ENCODE peak calls at places on chromosomes 6 and 20, in ten cellular contexts. E, V, B, J, I, K, Z, M, L and N are unnamed samples.

GRCh38 chr20:22922987-22923386 is 112.1 kb upstream of the SSTR4 start:
- DNase-seq in E (no peak), V (no peak), B (no peak), J (no peak), I (no peak), K (no peak), Z (no peak), M (no peak), L (no peak), N (no peak)

GRCh38 chr6:129138739-129139405 is 255.9 kb downstream of the LAMA2 start:
- DNase-seq in E (no peak), V (no peak), B (no peak), J (no peak), I (no peak), K (no peak), Z (no peak), M (no peak), L (no peak), N (no peak)

GRCh38 chr20:50369225-50370035 is 140.8 kb upstream of the PTPN1 start:
- DNase-seq in E (peak), V (no peak), B (no peak), J (no peak), I (no peak), K (peak), Z (no peak), M (no peak), L (no peak), N (no peak)

GRCh38 chr6:127516676-127517273 is 2.4 kb downstream of the MTCL3 start:
- DNase-seq in E (peak), V (peak), B (no peak), J (peak), I (peak), K (no peak), Z (peak), M (peak), L (peak), N (peak)

GRCh38 chr20:33518071-33518470 is 28.2 kb downstream of the CBFA2T2 start:
- DNase-seq in E (peak), V (no peak), B (no peak), J (peak), I (no peak), K (no peak), Z (no peak), M (peak), L (peak), N (no peak)

GRCh38 chr6:2939315-2940009 is 31.9 kb downstream of the SERPINB6 start:
- DNase-seq in E (no peak), V (no peak), B (no peak), J (no peak), I (no peak), K (no peak), Z (no peak), M (no peak), L (no peak), N (no peak)

GRCh38 chr20:39103732-39104131 is 141.6 kb downstream of the DHX35 start:
- DNase-seq in E (no peak), V (no peak), B (no peak), J (no peak), I (no peak), K (no peak), Z (no peak), M (peak), L (peak), N (no peak)

GRCh38 chr20:25253606-25254275 is 5.9 kb downstream of the PYGB start:
- DNase-seq in E (peak), V (no peak), B (no peak), J (no peak), I (no peak), K (no peak), Z (no peak), M (no peak), L (no peak), N (no peak)

GRCh38 chr6:102812242-102812641 is 1418.7 kb downstream of the GRIK2 start:
- DNase-seq in E (no peak), V (no peak), B (no peak), J (no peak), I (no peak), K (no peak), Z (no peak), M (no peak), L (no peak), N (no peak)

GRCh38 chr20:4272225-4272624 is 256.9 kb upstream of the RNF24 start:
- DNase-seq in E (no peak), V (no peak), B (no peak), J (no peak), I (no peak), K (no peak), Z (no peak), M (no peak), L (no peak), N (no peak)

GRCh38 chr20:44208770-44209169 is 1.8 kb downstream of the OSER1 start:
- DNase-seq in E (no peak), V (no peak), B (no peak), J (no peak), I (no peak), K (no peak), Z (no peak), M (peak), L (no peak), N (no peak)

GRCh38 chr6:165804331-165805066 is 141.5 kb upstream of the PDE10A start:
- DNase-seq in E (no peak), V (peak), B (no peak), J (no peak), I (no peak), K (no peak), Z (no peak), M (peak), L (no peak), N (peak)

GRCh38 chr6:80548496-80548895 is 442.0 kb downstream of the BCKDHB start:
- DNase-seq in E (no peak), V (no peak), B (no peak), J (no peak), I (no peak), K (no peak), Z (no peak), M (peak), L (no peak), N (no peak)

GRCh38 chr6:159790947-159791598 is 806 bp downstream of the MRPL18 start:
- DNase-seq in E (no peak), V (no peak), B (no peak), J (no peak), I (no peak), K (no peak), Z (no peak), M (no peak), L (no peak), N (no peak)

GRCh38 chr6:128508588-128509296 is 11.7 kb downstream of the PTPRK start:
- DNase-seq in E (peak), V (no peak), B (no peak), J (no peak), I (no peak), K (no peak), Z (no peak), M (peak), L (peak), N (no peak)

GRCh38 chr6:128491643-128492206 is 28.7 kb downstream of the PTPRK start:
- DNase-seq in E (no peak), V (no peak), B (no peak), J (no peak), I (no peak), K (no peak), Z (peak), M (peak), L (peak), N (no peak)

GRCh38 chr20:42610070-42610469 is 579.6 kb downstream of the PTPRT start:
- DNase-seq in E (no peak), V (no peak), B (no peak), J (no peak), I (no peak), K (no peak), Z (no peak), M (no peak), L (no peak), N (no peak)

GRCh38 chr6:9307187-9307586 is 871.8 kb upstream of the SLC35B3 start:
- DNase-seq in E (no peak), V (no peak), B (no peak), J (no peak), I (no peak), K (no peak), Z (no peak), M (no peak), L (no peak), N (no peak)

GRCh38 chr6:6847591-6847990 is 259.1 kb downstream of the LY86 start:
- DNase-seq in E (no peak), V (no peak), B (no peak), J (no peak), I (no peak), K (no peak), Z (no peak), M (no peak), L (no peak), N (no peak)

GRCh38 chr6:14743465-14744211 is 502.2 kb upstream of the JARID2 start:
- DNase-seq in E (peak), V (no peak), B (peak), J (peak), I (no peak), K (peak), Z (no peak), M (peak), L (peak), N (no peak)

GRCh38 chr6:6235786-6236185 is 84.7 kb downstream of the F13A1 start:
- DNase-seq in E (no peak), V (no peak), B (no peak), J (no peak), I (no peak), K (no peak), Z (no peak), M (no peak), L (no peak), N (no peak)

GRCh38 chr6:161745594-161745993 is 471.7 kb upstream of the AGPAT4 start:
- DNase-seq in E (no peak), V (no peak), B (no peak), J (no peak), I (no peak), K (no peak), Z (no peak), M (no peak), L (no peak), N (no peak)

GRCh38 chr20:57611605-57612311 is 8.5 kb downstream of the ZBP1 start:
- DNase-seq in E (no peak), V (no peak), B (no peak), J (no peak), I (peak), K (peak), Z (no peak), M (no peak), L (no peak), N (no peak)

GRCh38 chr6:109351231-109352132 is 30.8 kb downstream of the CD164 start:
- DNase-seq in E (no peak), V (no peak), B (no peak), J (peak), I (no peak), K (no peak), Z (no peak), M (no peak), L (no peak), N (no peak)

GRCh38 chr20:11917663-11918062 is at the start of gene BTBD3:
- DNase-seq in E (no peak), V (no peak), B (peak), J (peak), I (peak), K (peak), Z (peak), M (peak), L (no peak), N (no peak)

GRCh38 chr20:47309806-47310426 is 46.6 kb downstream of the ZMYND8 start:
- DNase-seq in E (no peak), V (peak), B (no peak), J (no peak), I (no peak), K (no peak), Z (no peak), M (no peak), L (no peak), N (peak)

GRCh38 chr6:6390849-6391602 is 70.6 kb upstream of the F13A1 start:
- DNase-seq in E (no peak), V (no peak), B (no peak), J (no peak), I (peak), K (no peak), Z (no peak), M (no peak), L (no peak), N (peak)

GRCh38 chr6:45537539-45537938 is 159.8 kb upstream of the SUPT3H start:
- DNase-seq in E (no peak), V (no peak), B (no peak), J (no peak), I (no peak), K (no peak), Z (no peak), M (no peak), L (no peak), N (no peak)

GRCh38 chr6:45416700-45417099 is 39.0 kb upstream of the SUPT3H start:
- DNase-seq in E (no peak), V (no peak), B (no peak), J (no peak), I (no peak), K (no peak), Z (no peak), M (peak), L (no peak), N (no peak)

GRCh38 chr6:113508249-113508648 is 348.9 kb upstream of the MARCKS start:
- DNase-seq in E (no peak), V (no peak), B (no peak), J (no peak), I (no peak), K (no peak), Z (no peak), M (no peak), L (no peak), N (no peak)

GRCh38 chr6:5752282-5752681 is 254.4 kb downstream of the NRN1 start:
- DNase-seq in E (no peak), V (no peak), B (no peak), J (no peak), I (no peak), K (no peak), Z (no peak), M (peak), L (peak), N (peak)

GRCh38 chr20:63658749-63659187 is 656 bp downstream of the RTEL1 start:
- DNase-seq in E (no peak), V (no peak), B (no peak), J (peak), I (no peak), K (peak), Z (no peak), M (peak), L (peak), N (no peak)

GRCh38 chr6:10409160-10409765 is 5.6 kb downstream of the TFAP2A start:
- DNase-seq in E (no peak), V (no peak), B (no peak), J (no peak), I (no peak), K (no peak), Z (no peak), M (no peak), L (no peak), N (no peak)

GRCh38 chr6:155448823-155449789 is 6.5 kb downstream of the NOX3 start:
- DNase-seq in E (no peak), V (no peak), B (no peak), J (peak), I (no peak), K (no peak), Z (no peak), M (peak), L (peak), N (peak)

GRCh38 chr20:37850724-37851123 is 52.2 kb upstream of the VSTM2L start:
- DNase-seq in E (no peak), V (no peak), B (no peak), J (no peak), I (no peak), K (no peak), Z (no peak), M (no peak), L (no peak), N (no peak)
- TF ChIP-seq CTCF in E (no peak), V (no peak), B (no peak), J (no peak), I (no peak), K (no peak), Z (no peak), M (no peak), L (no peak), N (no peak)

DNA sequence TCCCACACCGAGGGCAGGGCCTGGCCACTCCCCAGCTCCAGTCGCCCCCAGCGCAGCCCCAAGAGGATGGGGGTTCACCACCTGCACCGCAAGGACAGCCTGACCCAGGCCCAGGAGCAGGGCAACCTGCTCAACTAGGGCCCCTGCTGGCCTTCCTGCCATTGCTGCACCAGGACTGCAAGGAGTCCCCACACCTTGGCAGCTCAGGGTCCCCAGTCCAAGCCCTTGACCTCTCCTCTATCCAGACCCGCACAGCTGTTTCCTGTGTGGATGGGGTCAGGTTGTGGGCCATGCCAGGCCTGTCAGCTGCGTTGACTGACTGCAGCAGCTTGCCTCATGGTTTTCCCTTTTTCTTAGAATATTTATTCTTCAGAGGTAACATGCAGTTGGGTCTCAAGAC is 4.4 kb downstream of the LRRC73 start:
- DNase-seq in E (no peak), V (peak), B (no peak), J (no peak), I (no peak), K (no peak), Z (no peak), M (no peak), L (no peak), N (peak)
- TF ChIP-seq CTCF in E (no peak), V (no peak), B (no peak), J (no peak), I (no peak), K (no peak), Z (no peak), M (no peak), L (no peak), N (peak)

DNA sequence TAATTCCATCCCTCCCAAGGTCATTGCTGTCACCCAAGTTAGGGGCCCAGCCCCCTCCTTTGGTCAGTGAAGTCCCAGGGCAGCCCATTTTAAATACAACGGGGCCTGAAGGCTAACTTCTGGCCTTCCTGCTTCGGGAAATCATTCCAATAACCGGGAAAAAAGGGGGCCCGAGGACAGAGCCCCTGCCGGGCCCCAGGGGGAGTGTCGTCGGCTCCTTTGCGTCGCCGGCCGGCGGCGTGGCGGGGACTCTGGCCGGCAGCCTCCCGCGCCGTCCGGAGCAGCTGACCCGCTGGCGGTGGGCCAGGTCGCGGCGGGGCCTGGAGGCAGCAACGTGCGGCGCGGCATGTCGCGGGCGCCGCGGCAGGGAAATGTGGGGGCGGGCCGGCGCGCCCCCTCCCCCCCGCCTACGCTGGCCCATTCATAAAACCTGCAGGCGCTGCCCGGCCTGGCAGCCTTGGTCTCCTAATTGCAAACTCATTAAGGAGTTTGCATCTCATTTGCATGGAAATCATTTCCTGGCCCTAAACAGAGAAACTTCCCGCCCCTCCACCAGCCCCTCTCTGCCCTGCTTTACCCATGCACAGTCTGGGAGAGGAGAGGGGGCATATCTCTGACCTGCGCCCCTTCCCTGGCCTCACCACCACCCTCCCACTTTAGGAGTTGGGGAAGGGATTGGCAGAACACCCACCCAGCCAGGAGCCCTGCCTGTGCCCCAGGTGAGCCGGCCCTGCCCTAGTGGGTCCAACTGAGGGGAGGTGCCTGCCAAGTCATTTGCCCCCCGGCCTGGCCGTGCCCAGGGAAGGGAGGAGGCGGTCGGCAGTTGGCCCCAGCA is 50.7 kb downstream of the MRPL14 start:
- DNase-seq in E (no peak), V (no peak), B (peak), J (peak), I (peak), K (peak), Z (no peak), M (no peak), L (peak), N (peak)
- TF ChIP-seq CTCF in E (no peak), V (no peak), B (no peak), J (no peak), I (no peak), K (no peak), Z (no peak), M (no peak), L (no peak), N (no peak)

GRCh38 chr6:121216928-121217327 is 117.4 kb downstream of the TBC1D32 start:
- DNase-seq in E (no peak), V (no peak), B (no peak), J (no peak), I (no peak), K (no peak), Z (no peak), M (peak), L (no peak), N (no peak)

GRCh38 chr6:121223212-121223611 is 111.1 kb downstream of the TBC1D32 start:
- DNase-seq in E (no peak), V (no peak), B (no peak), J (no peak), I (no peak), K (no peak), Z (no peak), M (no peak), L (no peak), N (no peak)

GRCh38 chr6:121223930-121224329 is 110.3 kb downstream of the TBC1D32 start:
- DNase-seq in E (no peak), V (no peak), B (no peak), J (no peak), I (no peak), K (no peak), Z (no peak), M (no peak), L (no peak), N (no peak)

DNA sequence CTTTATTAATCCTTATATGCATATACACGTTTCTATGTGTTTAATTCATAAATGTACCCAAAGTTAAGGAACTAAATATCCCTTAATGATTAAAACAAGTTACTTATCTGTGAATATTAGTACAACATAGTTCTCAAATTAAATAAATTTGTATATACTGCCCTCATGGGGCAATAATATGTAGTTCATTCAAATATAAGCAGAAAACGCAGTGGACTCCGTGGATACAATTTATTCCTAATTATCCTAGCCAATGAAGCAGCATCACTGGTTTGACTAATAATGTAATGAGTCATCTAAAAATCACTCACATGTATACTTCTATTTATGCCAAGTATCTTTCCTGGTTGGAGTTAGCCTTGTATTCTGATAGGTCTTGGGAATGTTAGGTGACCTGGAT is 111.6 kb downstream of the TBC1D32 start:
- DNase-seq in E (no peak), V (no peak), B (no peak), J (no peak), I (no peak), K (no peak), Z (no peak), M (peak), L (peak), N (peak)
- TF ChIP-seq CTCF in E (peak), V (no peak), B (no peak), J (no peak), I (no peak), K (no peak), Z (peak), M (peak), L (peak), N (peak)

GRCh38 chr6:35330541-35331119 is 11.7 kb upstream of the PPARD start:
- DNase-seq in E (no peak), V (no peak), B (no peak), J (no peak), I (no peak), K (no peak), Z (no peak), M (no peak), L (no peak), N (no peak)

GRCh38 chr6:35328108-35328723 is 14.1 kb upstream of the PPARD start:
- DNase-seq in E (no peak), V (no peak), B (no peak), J (no peak), I (no peak), K (no peak), Z (no peak), M (no peak), L (no peak), N (no peak)

DNA sequence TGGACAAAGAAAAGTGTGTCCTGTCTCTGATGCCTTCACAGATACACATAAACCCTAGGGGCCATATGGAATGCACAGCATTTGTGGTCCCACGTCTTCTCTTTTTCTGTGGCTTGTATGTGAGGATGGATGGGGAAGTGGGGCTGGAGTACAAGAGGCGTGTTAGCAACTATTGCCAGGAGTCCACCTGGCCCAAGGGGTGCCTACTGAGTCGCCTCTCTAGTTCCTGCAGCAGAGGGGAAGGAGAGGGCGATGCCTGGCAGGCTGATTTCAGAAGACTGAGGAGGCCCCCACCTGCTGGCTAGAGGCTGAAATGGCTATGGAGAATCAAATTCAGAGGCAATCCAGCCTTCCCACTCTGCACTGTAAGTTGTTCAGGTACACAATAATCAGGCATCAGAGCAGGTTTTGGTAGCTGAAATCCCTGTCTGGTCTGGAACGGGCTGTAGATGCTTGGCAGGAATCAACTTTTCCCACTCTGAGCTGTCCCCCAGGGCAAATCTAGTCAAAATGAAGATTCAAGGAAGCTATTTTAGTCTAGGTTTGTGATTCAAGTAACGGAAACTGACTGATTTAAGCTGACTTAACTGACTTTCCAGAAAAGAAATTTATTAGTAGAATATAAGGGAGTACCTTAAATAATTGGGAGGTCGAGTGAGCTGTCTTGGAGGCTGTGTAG is 14.9 kb upstream of the PPARD start:
- DNase-seq in E (peak), V (peak), B (no peak), J (peak), I (peak), K (peak), Z (peak), M (no peak), L (peak), N (peak)
- TF ChIP-seq CTCF in E (peak), V (peak), B (peak), J (peak), I (peak), K (peak), Z (peak), M (peak), L (peak), N (peak)